ENCODE peak calls at places on chromosomes 1 and 21, in six cellular contexts. W is stimulated activated CD8-positive, alpha-beta memory T cell treated with anti-CD3 and anti-CD28 coated beads, Interleukin-15, amount 100 ng/mL, for 48 hours; C is EL; N is esophagus squamous epithelium; H is iPS DF 6.9; B is foreskin fibroblast. K is an unnamed sample.
A peak's percentile ranks its signal among the peaks of the same experiment; 100 is the strongest.

GRCh38 chr1:3283849-3284248 is 170.6 kb upstream of the ARHGEF16 start:
- DNase-seq in H (no peak), N (no peak), C (no peak), B (no peak), W (no peak), K (no peak)

GRCh38 chr21:35321322-35322200 is 272.5 kb upstream of the RUNX1 start:
- DNase-seq in N (no peak), H (no peak), C (no peak), W (no peak), B (no peak), K (no peak)

GRCh38 chr1:6519935-6520621 is 28.6 kb upstream of the PLEKHG5 start:
- DNase-seq in H (peak; percentile 84), N (no peak), C (peak; percentile 89), B (peak; percentile 79), W (no peak), K (peak; percentile 65)

GRCh38 chr1:16348414-16349182 is 3.7 kb downstream of the FBXO42 start:
- DNase-seq in H (no peak), N (no peak), W (no peak), B (peak; percentile 66), C (peak; percentile 89), K (peak; percentile 54)

GRCh38 chr1:7473223-7474142 is 297.6 kb upstream of the VAMP3 start:
- DNase-seq in W (no peak), B (no peak), H (no peak), N (no peak), C (no peak), K (no peak)

GRCh38 chr21:46065993-46066842 is 31.7 kb upstream of the COL6A2 start:
- DNase-seq in N (no peak), C (no peak), B (no peak), H (no peak), W (no peak), K (no peak)

GRCh38 chr1:207944571-207944970 is 33.6 kb upstream of the CD34 start:
- DNase-seq in H (no peak), W (no peak), N (no peak), C (peak; percentile 52), B (no peak), K (no peak)

GRCh38 chr1:65027699-65028358 is 61.5 kb upstream of the JAK1 start:
- DNase-seq in B (no peak), H (no peak), C (no peak), W (no peak), N (no peak), K (no peak)

GRCh38 chr1:84972377-84972987 is 24.4 kb downstream of the MCOLN2 start:
- DNase-seq in W (no peak), H (no peak), B (peak; percentile 45), N (no peak), C (peak; percentile 13), K (no peak)

GRCh38 chr1:201946224-201946908 is at the start of gene LMOD1:
- DNase-seq in W (no peak), N (no peak), H (peak; percentile 57), C (peak; percentile 95), B (peak; percentile 90), K (peak; percentile 93)

GRCh38 chr1:206631085-206631509 is 4.2 kb upstream of the DYRK3 start:
- DNase-seq in B (peak; percentile 66), N (peak; percentile 11), W (peak; percentile 10), H (peak; percentile 93), C (peak; percentile 74), K (peak; percentile 80)

GRCh38 chr1:53625766-53626520 is 113.0 kb downstream of the GLIS1 start:
- DNase-seq in W (no peak), H (no peak), B (no peak), C (no peak), N (no peak), K (no peak)

GRCh38 chr1:229409616-229410369 is 24.1 kb downstream of the ACTA1 start:
- DNase-seq in H (no peak), N (no peak), B (no peak), W (no peak), C (no peak), K (no peak)

GRCh38 chr1:204868340-204868700 is 2.3 kb upstream of the NFASC start:
- DNase-seq in C (no peak), H (no peak), N (no peak), W (no peak), B (no peak), K (no peak)

GRCh38 chr1:234186037-234186688 is 187.1 kb upstream of the COA6 start:
- DNase-seq in W (peak; percentile 15), N (no peak), H (no peak), B (no peak), C (peak; percentile 15), K (no peak)

GRCh38 chr1:43580039-43580438 is 49.4 kb downstream of the PTPRF start:
- DNase-seq in W (no peak), C (no peak), B (no peak), N (no peak), H (no peak), K (no peak)

GRCh38 chr1:43982798-43983197 is 3.8 kb downstream of the B4GALT2 start:
- DNase-seq in H (no peak), B (no peak), C (no peak), N (no peak), W (no peak), K (no peak)

GRCh38 chr1:44361478-44361877 is 6.4 kb upstream of the ERI3 start:
- DNase-seq in H (no peak), N (no peak), C (no peak), B (no peak), W (no peak), K (no peak)

GRCh38 chr1:66254785-66255184 is 279.2 kb upstream of the SGIP1 start:
- DNase-seq in C (no peak), B (no peak), W (no peak), N (no peak), H (no peak), K (no peak)

GRCh38 chr1:208640295-208640694 is 396.1 kb upstream of the PLXNA2 start:
- DNase-seq in W (no peak), B (no peak), C (no peak), N (no peak), H (no peak), K (no peak)

GRCh38 chr1:234675561-234675960 is 65.6 kb upstream of the IRF2BP2 start:
- DNase-seq in C (no peak), H (no peak), N (no peak), W (no peak), B (no peak), K (no peak)

GRCh38 chr1:88609051-88609450 is 75.0 kb upstream of the PKN2 start:
- DNase-seq in H (no peak), N (no peak), B (no peak), C (no peak), W (no peak), K (no peak)

GRCh38 chr1:60874703-60875102 is 207.7 kb upstream of the NFIA start:
- DNase-seq in N (no peak), W (peak; percentile 4), B (peak; percentile 73), C (peak; percentile 68), H (no peak), K (peak; percentile 43)

GRCh38 chr1:24441480-24441879 is 25.9 kb downstream of the NIPAL3 start:
- DNase-seq in W (no peak), H (no peak), B (no peak), C (no peak), N (no peak), K (no peak)

GRCh38 chr1:56799605-56800398 is 19.4 kb downstream of the FYB2 start:
- DNase-seq in H (no peak), C (peak; percentile 72), N (no peak), W (no peak), B (no peak), K (no peak)

GRCh38 chr1:185445594-185445993 is 128.6 kb upstream of the IVNS1ABP start:
- DNase-seq in W (no peak), B (no peak), N (no peak), H (no peak), C (no peak), K (no peak)

GRCh38 chr21:45854702-45855247 is 126.8 kb upstream of the COL6A1 start:
- DNase-seq in W (no peak), B (no peak), N (no peak), H (no peak), C (no peak), K (no peak)

GRCh38 chr1:48025076-48025475 is 27.9 kb upstream of the TRABD2B start:
- DNase-seq in W (no peak), N (no peak), B (no peak), H (no peak), C (no peak), K (no peak)

GRCh38 chr1:61224609-61225008 is 142.2 kb downstream of the NFIA start:
- DNase-seq in B (no peak), W (no peak), H (no peak), N (no peak), C (no peak), K (no peak)

GRCh38 chr1:2544875-2545638 is 11.1 kb upstream of the TNFRSF14 start:
- DNase-seq in H (no peak), W (no peak), N (no peak), B (no peak), C (no peak), K (no peak)

GRCh38 chr1:154611150-154611865 is 3.3 kb upstream of the ADAR start:
- DNase-seq in B (no peak), W (no peak), H (no peak), N (no peak), C (no peak), K (no peak)

GRCh38 chr1:209030454-209031167 is 552.9 kb upstream of the CAMK1G start:
- DNase-seq in W (no peak), H (no peak), N (no peak), C (no peak), B (no peak), K (no peak)

GRCh38 chr1:192130175-192130574 is 28.1 kb upstream of the RGS18 start:
- DNase-seq in H (no peak), W (no peak), C (no peak), B (no peak), N (no peak), K (no peak)

GRCh38 chr1:181086926-181087325 is 1.6 kb upstream of the IER5 start:
- DNase-seq in N (no peak), W (no peak), H (no peak), C (peak; percentile 88), B (peak; percentile 64), K (no peak)

GRCh38 chr1:229862017-229862774 is 204.8 kb upstream of the GALNT2 start:
- DNase-seq in H (no peak), C (no peak), B (no peak), W (no peak), N (no peak), K (no peak)

GRCh38 chr21:27725916-27726315 is 759.0 kb upstream of the ADAMTS5 start:
- DNase-seq in N (no peak), H (no peak), W (no peak), C (no peak), B (peak; percentile 12), K (peak; percentile 24)